ENCODE peak calls at places on chromosomes 5 and 9, in eight cellular contexts. O is fibroblast of lung, E is ovary, W is HepG2, K is IMR-90, V is thoracic aorta, I is Panc1, S is prostate gland. G is an unnamed sample. For H3K4me1 and H3K36me3, the result is how much of the 10 kb centered on the place peaks cover.

GRCh38 chr9:95907794-95908193 is 32.3 kb downstream of the ERCC6L2 start:
- DNase-seq in E (no peak), V (no peak), K (no peak), I (no peak), S (no peak), O (no peak), W (no peak), G (no peak)

GRCh38 chr5:124658867-124659557 is 87.4 kb downstream of the ZNF608 start:
- DNase-seq in S (no peak), I (no peak), V (no peak), W (no peak), K (no peak), E (no peak), O (no peak), G (no peak)

GRCh38 chr5:96114736-96115466 is 153.2 kb upstream of the ELL2 start:
- DNase-seq in E (no peak), K (peak), S (no peak), I (peak), V (no peak), W (no peak), O (peak), G (no peak)

GRCh38 chr5:146880985-146881384 is 2.4 kb upstream of the PPP2R2B start:
- DNase-seq in O (no peak), E (no peak), I (no peak), V (no peak), W (no peak), S (no peak), K (no peak), G (no peak)

GRCh38 chr5:31581498-31582099 is 49.5 kb downstream of the C5orf22 start:
- DNase-seq in I (peak), E (no peak), S (no peak), W (peak), V (no peak), O (peak), K (peak), G (no peak)

GRCh38 chr5:104635216-104635615 is 1072.6 kb upstream of the NUDT12 start:
- DNase-seq in V (no peak), K (peak), S (no peak), I (no peak), W (no peak), O (peak), E (no peak), G (no peak)

GRCh38 chr5:17306726-17307091 is 89.3 kb downstream of the BASP1 start:
- DNase-seq in S (peak), V (no peak), I (no peak), E (no peak), W (no peak), O (no peak), K (no peak), G (no peak)

GRCh38 chr5:179620703-179621350 is 2.6 kb downstream of the HNRNPH1 start:
- DNase-seq in S (no peak), K (no peak), V (no peak), O (peak), E (no peak), W (no peak), I (no peak), G (no peak)

GRCh38 chr5:59685806-59686205 is 207.7 kb downstream of the PDE4D start:
- DNase-seq in K (peak), O (peak), V (no peak), W (no peak), S (no peak), E (no peak), I (no peak), G (no peak)

GRCh38 chr5:57191986-57192385 is 18.1 kb downstream of the GPBP1 start:
- DNase-seq in O (no peak), S (no peak), W (no peak), K (no peak), V (no peak), I (no peak), E (no peak), G (no peak)

GRCh38 chr5:34656700-34657549 is 797 bp downstream of the RAI14 start:
- DNase-seq in E (peak), S (peak), W (no peak), V (no peak), K (no peak), O (peak), I (no peak), G (no peak)

GRCh38 chr5:43066231-43066798 is 26.2 kb upstream of the ANXA2R start:
- DNase-seq in O (peak), W (peak), K (peak), V (no peak), S (peak), I (no peak), E (peak), G (no peak)

GRCh38 chr9:71656496-71656895 is 111.8 kb downstream of the CEMIP2 start:
- DNase-seq in V (no peak), W (no peak), I (no peak), E (no peak), O (no peak), S (no peak), K (no peak), G (no peak)

GRCh38 chr5:137192293-137192743 is 306.8 kb downstream of the SPOCK1 start:
- DNase-seq in K (peak), E (no peak), O (peak), V (no peak), I (peak), W (no peak), S (peak), G (no peak)

GRCh38 chr5:93926831-93927600 is 185.6 kb upstream of the POU5F2 start:
- DNase-seq in S (no peak), W (no peak), O (peak), K (peak), V (no peak), E (no peak), I (no peak), G (no peak)

GRCh38 chr9:72187296-72187695 is 38.1 kb downstream of the GDA start:
- DNase-seq in E (no peak), I (no peak), K (no peak), W (no peak), O (no peak), V (no peak), S (no peak), G (no peak)

GRCh38 chr5:158700997-158701391 is 398.7 kb downstream of the EBF1 start:
- DNase-seq in I (no peak), O (no peak), V (no peak), E (no peak), S (no peak), K (no peak), W (no peak), G (no peak)

GRCh38 chr5:107359033-107359915 is 311.5 kb downstream of the EFNA5 start:
- DNase-seq in W (no peak), K (peak), E (no peak), V (no peak), O (peak), S (no peak), I (no peak), G (no peak)

GRCh38 chr9:110095776-110096175 is 112.2 kb downstream of the C9orf152 start:
- DNase-seq in S (no peak), W (no peak), K (peak), E (no peak), I (no peak), V (no peak), O (peak), G (no peak)

GRCh38 chr9:78954286-78954685 is 617.5 kb upstream of the TLE4 start:
- DNase-seq in W (no peak), O (peak), E (no peak), K (peak), V (no peak), S (no peak), I (no peak), G (no peak)

GRCh38 chr9:5518061-5518936 is 8.0 kb downstream of the PDCD1LG2 start:
- DNase-seq in I (no peak), V (no peak), W (no peak), O (no peak), S (no peak), E (no peak), K (no peak), G (no peak)

GRCh38 chr5:107467137-107467932 is 203.4 kb downstream of the EFNA5 start:
- DNase-seq in S (no peak), V (no peak), W (no peak), K (no peak), E (no peak), I (no peak), O (no peak), G (no peak)

GRCh38 chr9:76761448-76761847 is 2.8 kb upstream of the PCA3 start:
- DNase-seq in W (no peak), V (no peak), O (no peak), K (peak), S (no peak), E (no peak), I (no peak), G (no peak)

GRCh38 chr9:134650431-134651190 is 9.0 kb downstream of the COL5A1 start:
- DNase-seq in O (no peak), V (no peak), E (no peak), S (no peak), K (no peak), W (no peak), I (no peak), G (no peak)

GRCh38 chr5:15286659-15287058 is 213.3 kb upstream of the FBXL7 start:
- DNase-seq in S (no peak), E (no peak), V (no peak), I (no peak), K (no peak), O (no peak), W (no peak), G (no peak)

GRCh38 chr5:6448141-6448491 is 543 bp upstream of the UBE2QL1 start:
- DNase-seq in V (no peak), S (no peak), W (no peak), I (no peak), K (no peak), O (no peak), E (no peak), G (no peak)

GRCh38 chr5:27908341-27908740 is 870.0 kb upstream of the CDH9 start:
- DNase-seq in V (no peak), O (no peak), W (no peak), E (no peak), I (no peak), K (no peak), S (no peak), G (no peak)

GRCh38 chr9:118223111-118223510 is 518.9 kb downstream of the TLR4 start:
- DNase-seq in S (no peak), K (no peak), I (no peak), E (no peak), V (no peak), O (no peak), W (no peak), G (no peak)

GRCh38 chr9:118222375-118222774 is 518.2 kb downstream of the TLR4 start:
- DNase-seq in W (no peak), E (no peak), K (no peak), O (peak), I (no peak), S (no peak), V (no peak), G (no peak)
- TF ChIP-seq CTCF in W (no peak), E (no peak), K (no peak), O (no peak), I (no peak), S (no peak), V (no peak), G (no peak)

GRCh38 chr9:104776787-104777186 is 12.9 kb downstream of the NIPSNAP3B start:
- DNase-seq in O (peak), E (no peak), S (no peak), V (no peak), W (no peak), K (peak), I (no peak), G (no peak)
- H3K4me1 ChIP-seq in O (under half), E (under half), S (under half), V (under half), W (under half), K (under half), I (under half), G (under half)

DNA sequence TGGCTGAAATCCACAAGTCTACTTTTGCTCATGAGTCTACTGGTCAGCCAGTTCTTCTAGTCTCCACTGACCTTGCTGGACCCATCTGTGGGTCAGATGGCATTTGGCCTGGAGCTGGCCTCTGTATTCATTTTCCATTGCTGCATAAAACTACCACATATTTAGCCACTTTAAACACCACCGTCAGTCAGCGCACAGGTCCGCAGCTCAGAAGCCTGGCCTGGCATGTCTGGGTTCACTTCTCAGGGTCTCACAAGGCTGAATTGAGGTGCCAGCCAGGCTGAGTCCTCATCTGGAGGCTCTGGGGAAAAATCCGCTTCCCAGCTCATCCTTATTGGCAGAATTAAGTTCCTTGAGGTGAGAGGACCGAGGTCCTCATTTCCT is 54.7 kb downstream of the BARX1 start:
- DNase-seq in V (no peak), W (no peak), O (no peak), K (no peak), E (peak), I (no peak), S (no peak), G (no peak)
- H3K36me3 ChIP-seq in V (under half), W (under half), O (under half), K (under half), E (under half), I (under half), S (under half), G (under half)

DNA sequence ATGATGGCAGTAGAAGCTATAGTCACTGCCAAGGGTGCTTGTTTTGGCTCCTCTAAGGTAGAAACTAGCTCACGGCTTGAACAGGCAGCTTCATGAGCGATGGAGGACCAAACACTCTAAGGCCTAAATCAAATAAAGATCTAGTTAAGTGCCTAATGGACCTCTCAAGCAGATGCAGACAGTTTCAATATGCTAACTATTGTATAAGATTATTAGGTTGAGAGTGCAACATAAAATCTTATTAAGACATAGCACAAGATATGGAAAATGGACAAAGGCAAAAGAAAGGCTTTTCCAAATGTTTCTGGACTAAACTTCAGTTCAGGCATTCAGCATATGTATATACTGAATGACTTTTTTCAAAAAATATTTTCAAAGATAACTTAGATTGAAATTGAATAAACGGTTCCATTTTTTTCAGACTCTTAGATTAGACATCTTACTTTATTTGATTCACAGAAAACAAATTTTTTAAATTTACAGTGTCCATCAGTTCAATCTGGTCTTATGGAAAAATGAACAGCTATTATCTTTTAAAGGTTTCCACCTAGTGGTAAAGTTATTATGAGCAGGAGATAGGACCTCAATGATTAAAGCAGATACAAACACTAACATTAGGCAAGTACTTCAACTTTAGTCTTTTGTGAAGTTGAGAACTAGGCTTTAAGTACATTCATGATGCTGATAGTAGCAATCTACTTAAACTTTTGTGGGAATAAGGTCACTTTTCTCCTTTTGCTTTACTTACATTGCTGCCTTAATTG is 1167.7 kb downstream of the MAT2B start:
- DNase-seq in I (no peak), V (no peak), S (no peak), W (no peak), E (no peak), K (peak), O (peak), G (no peak)
- TF ChIP-seq CTCF in I (peak), V (no peak), S (no peak), W (no peak), E (no peak), K (peak), O (no peak), G (peak)

GRCh38 chr5:159935946-159936345 is 19.7 kb downstream of the ADRA1B start:
- DNase-seq in S (no peak), E (no peak), K (no peak), W (no peak), O (no peak), V (no peak), I (no peak), G (no peak)
- H3K4me1 ChIP-seq in S (under half), E (under half), K (under half), W (under half), O (under half), V (under half), I (under half), G (under half)

G was measured in esophagus squamous epithelium.